ENCODE peak calls at places on chromosome 21, in four cellular contexts. R, S, T and D are unnamed samples. For H3K9me3, the result is how much of the 10 kb centered on the place peaks cover.

GRCh38 chr21:25967566-25968438 is 202.8 kb downstream of the APP start:
- DNase-seq in T (no peak), S (no peak), R (no peak), D (no peak)

GRCh38 chr21:32524010-32524719 is 61.2 kb downstream of the TCP10L start:
- DNase-seq in T (no peak), R (no peak), S (no peak), D (peak)

GRCh38 chr21:38965910-38966504 is 160.3 kb downstream of the ETS2 start:
- DNase-seq in T (peak), S (peak), R (peak), D (no peak)

GRCh38 chr21:29334717-29335428 is 36.2 kb downstream of the BACH1 start:
- DNase-seq in R (no peak), S (no peak), T (no peak), D (no peak)

GRCh38 chr21:26843912-26844257 is 1.3 kb downstream of the ADAMTS1 start:
- DNase-seq in T (no peak), S (no peak), R (no peak), D (no peak)

GRCh38 chr21:31351438-31351837 is 7.4 kb upstream of the TIAM1 start:
- DNase-seq in R (no peak), S (no peak), T (no peak), D (no peak)

GRCh38 chr21:42340187-42340586 is 10.6 kb downstream of the TFF2 start:
- DNase-seq in T (no peak), R (no peak), S (no peak), D (no peak)

GRCh38 chr21:15964181-15964855 is 234.5 kb downstream of the USP25 start:
- DNase-seq in R (no peak), S (no peak), T (no peak), D (no peak)

GRCh38 chr21:39660596-39660995 is 47.9 kb downstream of the B3GALT5 start:
- DNase-seq in R (peak), T (no peak), S (no peak), D (no peak)

GRCh38 chr21:41589131-41589530 is 81.2 kb upstream of the TMPRSS2 start:
- DNase-seq in R (no peak), T (no peak), S (no peak), D (no peak)

GRCh38 chr21:17463441-17463840 is 49.4 kb upstream of the CXADR start:
- DNase-seq in R (no peak), S (no peak), T (peak), D (no peak)

GRCh38 chr21:45126085-45126687 is 51.8 kb downstream of the ADARB1 start:
- DNase-seq in S (no peak), R (no peak), T (no peak), D (no peak)
- H3K4me3 ChIP-seq in S (no peak), R (no peak), T (no peak), D (no peak)

DNA sequence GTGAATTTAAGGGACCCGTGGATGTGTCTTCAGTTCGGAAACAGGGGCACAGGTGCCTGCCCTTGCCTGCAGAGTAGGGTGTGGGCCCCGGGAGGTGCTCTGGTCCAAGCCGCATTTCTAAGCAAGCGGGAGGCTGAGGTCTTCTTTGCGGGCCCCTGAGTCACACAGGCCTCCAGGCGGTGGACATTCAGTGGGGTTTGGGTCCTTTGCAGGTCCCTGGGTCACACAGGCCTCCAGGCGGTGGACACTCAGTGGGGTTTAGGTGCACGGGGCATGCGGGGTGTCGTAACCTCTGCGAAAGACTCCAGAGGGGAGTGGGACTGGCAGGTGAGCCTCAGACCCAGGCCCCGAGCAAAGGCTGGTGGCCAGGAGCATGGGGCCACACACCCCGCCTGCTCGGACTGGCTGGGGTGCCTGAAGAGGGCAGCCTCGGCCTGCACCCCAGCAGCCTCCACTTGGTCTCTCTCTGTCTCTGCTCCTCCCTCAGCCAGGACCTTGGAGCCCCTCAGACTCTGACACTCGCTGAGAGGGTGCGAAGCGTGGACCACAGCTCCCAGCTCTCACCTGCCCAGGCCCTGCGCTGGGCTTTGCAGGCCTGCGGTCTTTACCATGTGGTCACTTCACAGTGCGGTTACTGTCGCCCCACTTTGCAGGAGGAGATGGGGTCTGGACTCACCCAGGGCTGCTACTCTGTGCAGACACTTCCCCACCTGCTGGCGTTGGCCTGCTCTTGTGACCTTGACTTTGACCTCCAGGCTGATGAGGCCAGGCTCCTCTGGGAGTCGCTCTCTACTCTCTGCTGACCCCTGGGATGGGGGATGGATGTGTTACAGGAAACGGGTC is 6.0 kb upstream of the AGPAT3 start:
- DNase-seq in R (no peak), S (no peak), T (peak), D (no peak)
- TF ChIP-seq CTCF in R (no peak), S (no peak), T (peak), D (no peak)

GRCh38 chr21:34141373-34141772 is 68.0 kb downstream of the MRPS6 start:
- DNase-seq in R (no peak), S (no peak), T (no peak), D (no peak)

GRCh38 chr21:34143783-34144182 is 70.4 kb downstream of the MRPS6 start:
- DNase-seq in S (no peak), R (no peak), T (no peak), D (no peak)

GRCh38 chr21:34148826-34149558 is 75.6 kb downstream of the MRPS6 start:
- DNase-seq in R (no peak), T (peak), S (no peak), D (no peak)

GRCh38 chr21:34147835-34148804 is 74.7 kb downstream of the MRPS6 start:
- DNase-seq in R (no peak), T (no peak), S (no peak), D (no peak)

DNA sequence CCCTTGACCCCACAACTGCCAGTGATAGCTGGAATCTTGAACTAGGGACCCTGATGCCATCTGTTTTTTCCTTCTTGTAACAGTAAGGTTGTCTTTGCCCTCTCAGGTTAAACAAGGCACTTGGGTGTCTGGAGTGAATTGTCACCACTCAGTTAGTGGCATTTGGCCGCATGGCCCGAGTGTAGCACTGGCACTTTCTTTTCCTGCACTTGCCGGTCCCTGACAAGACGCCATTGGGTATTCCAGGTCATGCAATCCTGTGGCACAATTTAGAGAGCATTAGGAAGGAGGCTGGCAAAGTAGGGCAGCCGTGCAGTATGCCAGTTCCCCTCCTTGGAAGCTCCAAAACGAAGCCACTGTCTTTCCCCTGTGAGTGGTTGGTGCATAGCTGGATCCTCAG is 70.8 kb downstream of the MRPS6 start:
- DNase-seq in S (no peak), T (no peak), R (no peak), D (no peak)
- H3K9me3 ChIP-seq in S (under half), T (under half), R (under half), D (under half)

GRCh38 chr21:44509539-44509938 is 30.5 kb downstream of the KRTAP10-1 start:
- DNase-seq in S (peak), T (no peak), R (peak), D (no peak)

GRCh38 chr21:44508711-44509445 is 31.1 kb downstream of the KRTAP10-1 start:
- DNase-seq in R (no peak), T (no peak), S (no peak), D (no peak)

GRCh38 chr21:44510508-44511218 is 29.3 kb downstream of the KRTAP10-1 start:
- DNase-seq in S (peak), T (peak), R (peak), D (peak)

GRCh38 chr21:44511219-44511937 is 28.6 kb downstream of the KRTAP10-1 start:
- DNase-seq in S (no peak), R (no peak), T (no peak), D (no peak)

GRCh38 chr21:44510109-44510507 is 29.9 kb downstream of the KRTAP10-1 start:
- DNase-seq in T (no peak), S (no peak), R (no peak), D (no peak)
- H3K4me3 ChIP-seq in T (peak), S (no peak), R (no peak), D (no peak)

GRCh38 chr21:35779167-35779566 is 281.2 kb downstream of the SETD4 start:
- DNase-seq in R (no peak), S (no peak), T (no peak), D (no peak)
- TF ChIP-seq CTCF in R (no peak), S (no peak), T (no peak), D (no peak)

DNA sequence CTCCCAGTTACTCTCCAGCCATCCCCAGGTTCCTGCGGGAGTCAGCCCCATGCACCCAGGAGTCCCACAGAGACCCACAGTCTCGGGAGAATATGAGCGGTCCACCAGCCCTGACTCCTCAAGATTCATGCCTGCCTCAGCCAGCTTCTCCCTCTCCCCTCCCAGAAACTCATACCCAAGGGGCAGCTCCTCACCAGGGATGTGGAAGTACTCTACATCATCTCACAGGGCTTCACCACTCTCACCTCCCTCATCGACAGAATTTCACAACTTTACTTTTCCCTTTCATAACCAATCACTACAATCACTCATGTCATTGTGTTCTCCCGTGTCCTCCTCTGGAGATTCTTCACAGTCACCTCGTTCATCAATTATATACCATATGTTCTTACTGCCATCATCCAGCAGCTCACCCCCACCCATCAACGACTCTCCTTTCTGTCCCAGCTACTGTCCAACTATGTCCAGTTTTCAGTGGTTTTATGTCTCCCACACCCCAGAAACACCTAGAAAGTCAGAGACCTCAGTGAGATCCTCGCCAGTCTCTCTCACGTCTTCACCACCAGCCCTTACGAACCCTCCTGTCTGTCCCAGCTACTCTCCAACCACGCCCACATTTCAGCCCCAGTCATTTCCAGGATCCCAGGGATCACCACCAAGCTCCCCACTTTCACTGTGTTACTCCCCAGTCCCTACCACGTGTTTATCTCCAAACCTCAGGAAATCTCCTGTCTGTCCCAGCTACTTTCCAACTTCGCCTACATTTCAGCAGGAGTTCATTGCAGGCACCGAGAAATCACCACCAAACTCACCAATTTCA is 1530.1 kb upstream of the TPTE start:
- DNase-seq in R (no peak), T (peak), S (no peak), D (no peak)
- H3K9me3 ChIP-seq in R (under half), T (half or more), S (under half), D (under half)